ENCODE peak calls at places on chromosome 12, in six cellular contexts. M is mucosa of descending colon, B is pancreas, L is ovary, Y is right atrium auricular region, F is lower lobe of right lung. E is an unnamed sample.

GRCh38 chr12:87413784-87414183 is 615.4 kb downstream of the C12orf50 start:
- DNase-seq in M (no peak), B (no peak), L (no peak), Y (no peak), F (no peak), E (no peak)

GRCh38 chr12:94770777-94771176 is 120.4 kb upstream of the TMCC3 start:
- DNase-seq in M (no peak), B (no peak), L (no peak), Y (no peak), F (no peak), E (no peak)

GRCh38 chr12:54306925-54307731 is 6.3 kb upstream of the NFE2 start:
- DNase-seq in M (peak; percentile 96), B (peak; percentile 78), L (peak; percentile 18), Y (peak; percentile 79), F (peak; percentile 96), E (peak; percentile 7)

GRCh38 chr12:41234672-41235071 is 46.6 kb downstream of the PDZRN4 start:
- DNase-seq in M (no peak), B (no peak), L (no peak), Y (no peak), F (no peak), E (no peak)

GRCh38 chr12:132078190-132078589 is 65.9 kb downstream of the DDX51 start:
- DNase-seq in M (no peak), B (no peak), L (peak; percentile 54), Y (no peak), F (no peak), E (peak; percentile 27)

GRCh38 chr12:93025145-93026103 is 96.3 kb upstream of the EEA1 start:
- DNase-seq in M (no peak), B (no peak), L (no peak), Y (no peak), F (no peak), E (peak; percentile 48)

GRCh38 chr12:98968896-98969295 is 323.8 kb downstream of the APAF1 start:
- DNase-seq in M (no peak), B (no peak), L (no peak), Y (no peak), F (no peak), E (no peak)

GRCh38 chr12:47995976-47996375 is 8.3 kb downstream of the COL2A1 start:
- DNase-seq in M (no peak), B (no peak), L (peak; percentile 61), Y (no peak), F (no peak), E (peak; percentile 14)

GRCh38 chr12:53300187-53300586 is 692 bp downstream of the MYG1 start:
- DNase-seq in M (no peak), B (no peak), L (no peak), Y (no peak), F (no peak), E (no peak)

GRCh38 chr12:132731574-132731973 is 20.9 kb downstream of the PGAM5 start:
- DNase-seq in M (no peak), B (no peak), L (no peak), Y (no peak), F (peak; percentile 10), E (no peak)

GRCh38 chr12:105706321-105706972 is 376.0 kb downstream of the C12orf75 start:
- DNase-seq in M (no peak), B (no peak), L (peak; percentile 13), Y (no peak), F (no peak), E (no peak)

GRCh38 chr12:53543539-53543938 is 36.3 kb upstream of the NPFF start:
- DNase-seq in M (peak; percentile 57), B (no peak), L (peak; percentile 53), Y (peak; percentile 64), F (peak; percentile 51), E (peak; percentile 46)

GRCh38 chr12:4859478-4860210 is 50.1 kb upstream of the KCNA1 start:
- DNase-seq in M (no peak), B (no peak), L (no peak), Y (no peak), F (no peak), E (no peak)

GRCh38 chr12:68648179-68648578 is 37.5 kb downstream of the RAP1B start:
- DNase-seq in M (no peak), B (no peak), L (no peak), Y (no peak), F (no peak), E (no peak)

GRCh38 chr12:109154485-109155438 is 38.4 kb downstream of the ACACB start:
- DNase-seq in M (peak; percentile 91), B (peak; percentile 93), L (peak; percentile 83), Y (peak; percentile 78), F (peak; percentile 87), E (no peak)

GRCh38 chr12:19972325-19973288 is 395.7 kb upstream of the PDE3A start:
- DNase-seq in M (no peak), B (no peak), L (no peak), Y (no peak), F (no peak), E (no peak)

GRCh38 chr12:93780115-93780641 is 103.0 kb downstream of the CRADD start:
- DNase-seq in M (no peak), B (no peak), L (no peak), Y (no peak), F (no peak), E (no peak)

GRCh38 chr12:106114084-106115068 is 24.4 kb downstream of the NUAK1 start:
- DNase-seq in M (no peak), B (no peak), L (peak; percentile 40), Y (no peak), F (no peak), E (no peak)

GRCh38 chr12:122395319-122395718 is 27.1 kb downstream of the CLIP1 start:
- DNase-seq in M (no peak), B (no peak), L (no peak), Y (no peak), F (no peak), E (peak; percentile 31)

GRCh38 chr12:110316861-110317260 is 35.8 kb downstream of the ATP2A2 start:
- DNase-seq in M (no peak), B (no peak), L (no peak), Y (no peak), F (no peak), E (peak; percentile 85)

DNA sequence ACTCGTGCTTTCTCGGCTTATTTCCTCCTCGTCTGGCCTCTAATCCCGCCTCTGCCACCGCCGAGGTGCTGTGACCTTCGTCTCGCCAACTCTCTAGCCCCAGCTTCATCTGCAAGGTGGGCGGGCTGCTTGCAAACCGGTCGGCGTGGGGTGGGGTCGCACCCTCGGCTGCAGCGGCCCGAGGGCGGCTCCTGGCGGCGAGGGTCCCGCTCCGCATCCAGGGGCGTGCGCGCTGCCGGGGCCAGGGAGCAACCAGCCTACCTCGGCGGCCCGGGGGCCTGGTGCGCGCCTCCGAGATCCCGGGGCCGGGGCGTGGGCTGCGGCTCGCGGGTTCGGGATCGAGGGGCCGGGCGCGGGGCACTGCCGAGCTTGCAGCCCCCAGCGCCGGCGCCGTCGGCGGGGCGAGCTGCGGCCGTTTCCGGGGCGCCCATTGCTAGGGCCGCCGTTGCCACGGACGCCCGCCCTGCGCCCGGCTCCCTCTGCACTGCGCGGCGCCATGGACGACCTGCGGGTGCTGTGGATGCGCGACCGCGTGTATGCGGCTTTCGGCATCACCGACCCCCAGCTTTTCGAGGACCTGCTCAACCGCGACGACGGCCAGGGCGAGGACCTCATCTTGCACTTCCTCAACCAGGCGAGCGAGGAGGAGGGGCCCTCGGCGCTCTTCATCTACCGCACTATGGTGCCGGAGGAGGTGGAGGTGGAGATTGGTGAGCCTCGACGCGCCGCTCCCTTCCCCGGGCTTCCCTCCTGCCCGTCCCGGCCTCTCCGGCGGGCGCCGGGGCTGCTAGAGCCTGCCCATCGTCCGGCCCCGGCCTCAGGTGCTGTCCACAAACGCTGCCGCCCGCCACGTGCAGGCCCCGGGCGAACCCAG is at the start of gene DNAH10:
- DNase-seq in M (peak; percentile 69), B (peak; percentile 69), L (no peak), Y (no peak), F (peak; percentile 62), E (no peak)
- H3K4me3 ChIP-seq in M (peak within 1 kb of the TSS; percentile 15), B (peak within 1 kb of the TSS; percentile 26), L (peak within 1 kb of the TSS; percentile 21), Y (peak within 1 kb of the TSS; percentile 43), F (peak within 1 kb of the TSS; percentile 53), E (peak within 1 kb of the TSS; percentile 40)

GRCh38 chr12:121062391-121063045 is 23.5 kb upstream of the OASL start:
- DNase-seq in M (no peak), B (no peak), L (no peak), Y (peak; percentile 26), F (no peak), E (no peak)

GRCh38 chr12:121064116-121064515 is 25.1 kb upstream of the OASL start:
- DNase-seq in M (no peak), B (no peak), L (no peak), Y (peak; percentile 34), F (no peak), E (no peak)

GRCh38 chr12:121060149-121061001 is 21.3 kb upstream of the OASL start:
- DNase-seq in M (peak; percentile 49), B (no peak), L (peak; percentile 43), Y (peak; percentile 55), F (peak; percentile 57), E (no peak)

GRCh38 chr12:121059031-121059898 is 20.2 kb upstream of the OASL start:
- DNase-seq in M (no peak), B (no peak), L (no peak), Y (peak; percentile 50), F (no peak), E (no peak)

DNA sequence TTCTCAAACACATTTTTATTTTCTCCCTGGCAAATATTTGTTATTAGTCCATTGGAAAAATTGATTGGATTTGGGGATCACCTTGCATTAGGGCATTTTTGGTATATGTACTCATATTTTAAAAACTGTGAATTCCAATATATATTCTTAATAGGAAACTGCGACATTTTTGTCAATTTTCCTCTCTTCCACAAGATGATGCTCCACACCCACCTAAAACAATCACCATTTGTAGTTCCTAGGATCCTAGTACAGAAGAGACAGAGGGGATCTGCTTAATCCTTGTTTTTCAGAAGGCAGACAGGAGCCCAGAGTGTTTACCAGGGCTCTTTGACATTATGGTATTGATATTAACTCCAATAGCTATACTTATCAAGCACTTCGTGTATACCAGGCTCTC is 22.8 kb upstream of the OASL start:
- DNase-seq in M (no peak), B (no peak), L (no peak), Y (no peak), F (no peak), E (no peak)
- TF ChIP-seq CTCF in M (no peak), B (no peak), L (no peak), Y (no peak), F (no peak), E (peak; percentile 41)

DNA sequence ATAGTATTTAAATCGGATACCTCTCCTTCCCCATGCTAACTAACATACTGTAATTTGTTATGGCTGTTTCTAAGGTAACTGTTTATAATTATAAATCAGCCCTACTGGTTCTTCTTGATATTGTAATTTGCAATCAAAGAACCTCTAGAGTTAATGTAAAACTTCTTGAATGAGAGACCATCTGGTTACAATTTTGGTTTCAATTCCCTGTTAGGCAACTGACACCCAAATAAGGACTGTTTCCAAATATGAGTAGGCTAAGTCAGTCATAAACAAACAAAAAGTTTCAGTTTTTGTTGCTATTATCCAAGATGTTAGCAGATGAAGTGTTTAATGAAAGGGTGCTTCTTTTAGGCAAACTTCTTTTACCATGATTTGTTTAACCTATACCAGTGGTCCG is 120.2 kb upstream of the DNM1L start:
- DNase-seq in M (no peak), B (no peak), L (no peak), Y (no peak), F (no peak), E (peak; percentile 49)
- H3K4me3 ChIP-seq in M (no peak overlapping the region), B (no peak overlapping the region), L (no peak overlapping the region), Y (peak overlapping the region; percentile 19), F (no peak overlapping the region), E (no peak overlapping the region)

DNA sequence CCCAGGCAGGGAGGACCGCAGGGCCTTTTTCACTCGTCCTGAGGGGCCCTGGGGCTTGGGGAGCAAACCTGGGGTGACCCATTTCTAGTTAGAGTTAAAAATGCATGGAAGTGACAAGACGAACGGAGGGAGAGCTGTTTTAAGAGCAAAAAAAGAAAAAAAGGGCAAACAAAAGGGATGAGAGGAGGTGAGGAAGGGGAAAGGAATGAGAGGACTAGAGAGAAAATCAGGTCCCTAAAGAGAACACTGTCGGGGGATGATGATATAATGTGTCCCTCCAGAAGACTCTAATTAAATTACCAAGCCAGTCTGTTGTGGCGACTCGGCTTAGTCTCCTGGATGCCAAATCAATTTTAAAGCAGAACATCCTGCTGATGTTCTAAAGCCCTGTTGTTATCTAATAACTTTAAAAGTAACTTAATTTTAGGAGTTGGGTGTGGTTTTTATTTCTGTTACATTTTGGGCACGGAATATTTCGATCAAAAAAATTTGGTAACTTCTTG is 1.1 kb downstream of the ANO6 start:
- DNase-seq in M (no peak), B (no peak), L (no peak), Y (no peak), F (no peak), E (no peak)
- TF ChIP-seq CTCF in M (no peak), B (no peak), L (no peak), Y (no peak), F (no peak), E (no peak)